ENCODE peak calls at places on chromosomes 3 and 15, in five cellular contexts. I, Y, R, O and F are unnamed samples.
A peak's percentile ranks its signal among the peaks of the same experiment; 100 is the strongest.

GRCh38 chr3:120100711-120101110 is 6.5 kb upstream of the GSK3B start:
- DNase-seq in I (no peak), Y (no peak), R (peak; percentile 64), O (peak; percentile 48), F (no peak)

GRCh38 chr3:196903740-196904139 is 36.0 kb downstream of the SENP5 start:
- DNase-seq in I (no peak), Y (no peak), R (no peak), O (no peak), F (no peak)

GRCh38 chr15:81296673-81297072 is 27.3 kb downstream of the STARD5 start:
- DNase-seq in I (no peak), Y (no peak), R (no peak), O (no peak), F (no peak)

GRCh38 chr3:125140817-125141595 is 71.5 kb downstream of the SLC12A8 start:
- DNase-seq in I (no peak), Y (no peak), R (peak; percentile 30), O (no peak), F (no peak)

GRCh38 chr3:4885322-4885721 is 93.9 kb upstream of the BHLHE40 start:
- DNase-seq in I (no peak), Y (no peak), R (peak; percentile 89), O (peak; percentile 87), F (no peak)

GRCh38 chr15:65302061-65302460 is 2.4 kb upstream of the RNU5B-1 start:
- DNase-seq in I (no peak), Y (no peak), R (no peak), O (no peak), F (no peak)

GRCh38 chr3:38599886-38600285 is 49.6 kb downstream of the SCN5A start:
- DNase-seq in I (no peak), Y (no peak), R (no peak), O (no peak), F (no peak)

GRCh38 chr3:111986800-111987199 is 8.0 kb downstream of the ABHD10 start:
- DNase-seq in I (no peak), Y (no peak), R (no peak), O (no peak), F (no peak)

GRCh38 chr15:42315435-42316020 is 42.3 kb upstream of the TMEM87A start:
- DNase-seq in I (no peak), Y (no peak), R (no peak), O (no peak), F (no peak)

GRCh38 chr3:24272875-24273274 is 221.8 kb downstream of the THRB start:
- DNase-seq in I (no peak), Y (no peak), R (peak; percentile 49), O (peak; percentile 43), F (peak; percentile 86)

GRCh38 chr3:159418571-159419526 is 569.8 kb upstream of the IL12A start:
- DNase-seq in I (no peak), Y (no peak), R (peak; percentile 70), O (peak; percentile 55), F (peak; percentile 91)

GRCh38 chr15:26521142-26521541 is 251.7 kb downstream of the GABRB3 start:
- DNase-seq in I (no peak), Y (no peak), R (no peak), O (no peak), F (no peak)

GRCh38 chr3:112643621-112644236 is 2.8 kb upstream of the CCDC80 start:
- DNase-seq in I (no peak), Y (no peak), R (no peak), O (no peak), F (no peak)

GRCh38 chr3:8988791-8989558 is 25.7 kb upstream of the RAD18 start:
- DNase-seq in I (no peak), Y (no peak), R (no peak), O (no peak), F (no peak)

GRCh38 chr3:156533205-156533604 is 21.7 kb downstream of the SSR3 start:
- DNase-seq in I (no peak), Y (no peak), R (peak; percentile 54), O (peak; percentile 42), F (no peak)

GRCh38 chr3:64300790-64301423 is 75.6 kb upstream of the PRICKLE2 start:
- DNase-seq in I (no peak), Y (no peak), R (peak; percentile 90), O (peak; percentile 91), F (no peak)

GRCh38 chr15:75923756-75924155 is 20.1 kb downstream of the FBXO22 start:
- DNase-seq in I (no peak), Y (no peak), R (no peak), O (no peak), F (no peak)

GRCh38 chr15:34206016-34206415 is 3.9 kb downstream of the KATNBL1 start:
- DNase-seq in I (no peak), Y (peak; percentile 38), R (peak; percentile 78), O (peak; percentile 64), F (no peak)

GRCh38 chr3:134426660-134427181 is 52.5 kb upstream of the AMOTL2 start:
- DNase-seq in I (no peak), Y (no peak), R (peak; percentile 94), O (peak; percentile 94), F (no peak)

GRCh38 chr3:98731138-98731537 is 32.0 kb upstream of the ST3GAL6 start:
- DNase-seq in I (no peak), Y (no peak), R (no peak), O (no peak), F (no peak)

GRCh38 chr3:12719984-12720656 is 38.9 kb downstream of the TMEM40 start:
- DNase-seq in I (peak; percentile 72), Y (no peak), R (peak; percentile 77), O (peak; percentile 67), F (peak; percentile 80)

GRCh38 chr3:12722205-12722604 is 36.9 kb downstream of the TMEM40 start:
- DNase-seq in I (no peak), Y (no peak), R (no peak), O (no peak), F (no peak)

GRCh38 chr3:12714278-12714677 is 44.8 kb downstream of the TMEM40 start:
- DNase-seq in I (no peak), Y (no peak), R (no peak), O (no peak), F (no peak)

GRCh38 chr3:12719541-12719940 is 39.5 kb downstream of the TMEM40 start:
- DNase-seq in I (no peak), Y (no peak), R (no peak), O (no peak), F (no peak)

GRCh38 chr3:12716605-12717121 is 42.4 kb downstream of the TMEM40 start:
- DNase-seq in I (no peak), Y (no peak), R (peak; percentile 67), O (peak; percentile 62), F (no peak)
- H2AFZ ChIP-seq in I (peak overlapping the region; percentile 40), Y (peak overlapping the region; percentile 26), R (no peak overlapping the region), O (no peak overlapping the region), F (no peak overlapping the region)

GRCh38 chr3:150921207-150921606 is 16.0 kb upstream of the MINDY4B start:
- DNase-seq in I (no peak), Y (no peak), R (no peak), O (no peak), F (no peak)
- H2AFZ ChIP-seq in I (no peak overlapping the region), Y (no peak overlapping the region), R (no peak overlapping the region), O (no peak overlapping the region), F (no peak overlapping the region)

GRCh38 chr3:109187390-109187789 is 50.9 kb downstream of the C3orf85 start:
- DNase-seq in I (no peak), Y (no peak), R (no peak), O (no peak), F (no peak)

GRCh38 chr3:109184726-109185125 is 48.2 kb downstream of the C3orf85 start:
- DNase-seq in I (no peak), Y (no peak), R (no peak), O (no peak), F (no peak)

GRCh38 chr3:109191431-109191830 is 54.9 kb downstream of the C3orf85 start:
- DNase-seq in I (no peak), Y (no peak), R (peak; percentile 47), O (peak; percentile 23), F (no peak)

GRCh38 chr3:109188726-109189125 is 52.2 kb downstream of the C3orf85 start:
- DNase-seq in I (no peak), Y (no peak), R (no peak), O (no peak), F (no peak)
- H2AFZ ChIP-seq in I (peak overlapping the region; percentile 83), Y (no peak overlapping the region), R (no peak overlapping the region), O (peak overlapping the region; percentile 41), F (no peak overlapping the region)

DNA sequence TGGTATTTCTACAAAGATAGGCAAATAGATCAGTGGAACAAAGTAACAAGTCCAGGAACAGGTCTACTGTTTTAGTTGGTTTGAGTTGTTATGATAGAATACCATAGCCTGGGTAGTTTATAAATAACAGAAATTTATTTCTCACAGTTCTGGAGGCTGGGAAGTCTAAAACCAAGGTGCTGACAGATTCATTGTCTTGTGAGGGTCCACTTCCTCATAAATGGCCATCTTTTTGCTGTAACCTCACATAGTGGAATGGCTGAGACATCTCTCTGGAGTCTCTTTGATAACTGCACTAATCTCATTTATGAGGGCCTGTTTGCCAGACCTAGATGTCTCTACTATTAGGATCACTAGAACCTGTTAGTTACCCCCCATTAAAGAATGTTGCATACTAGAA is 152.3 kb upstream of the MYRIP start:
- DNase-seq in I (no peak), Y (no peak), R (no peak), O (no peak), F (no peak)
- H2AFZ ChIP-seq in I (no peak overlapping the region), Y (no peak overlapping the region), R (no peak overlapping the region), O (no peak overlapping the region), F (no peak overlapping the region)

DNA sequence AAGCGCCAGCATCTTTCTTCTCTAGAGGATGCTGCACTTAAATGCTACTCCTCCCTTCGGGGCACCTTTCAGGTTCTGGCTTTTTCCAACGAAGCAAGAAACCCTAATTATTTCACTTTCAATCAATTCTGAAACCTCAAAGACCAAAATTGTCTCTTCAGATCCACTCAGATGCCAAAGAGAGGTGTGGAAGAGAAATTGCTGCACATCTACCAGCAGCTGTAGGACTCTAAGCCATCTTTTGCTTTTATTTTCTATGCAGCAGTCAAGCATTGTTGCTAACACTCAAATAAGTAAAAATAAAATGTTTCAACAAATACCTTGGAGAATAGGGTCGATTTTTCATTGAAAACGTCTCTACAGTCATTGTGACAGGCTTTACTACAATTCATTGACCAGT is 66.3 kb upstream of the CFAP20DC start:
- DNase-seq in I (no peak), Y (no peak), R (no peak), O (no peak), F (no peak)
- H2AFZ ChIP-seq in I (peak overlapping the region; percentile 60), Y (no peak overlapping the region), R (no peak overlapping the region), O (no peak overlapping the region), F (no peak overlapping the region)

GRCh38 chr15:66876731-66877545 is 174.9 kb downstream of the SMAD6 start:
- DNase-seq in I (no peak), Y (no peak), R (no peak), O (no peak), F (no peak)

GRCh38 chr15:66876423-66876730 is 174.3 kb downstream of the SMAD6 start:
- DNase-seq in I (no peak), Y (no peak), R (no peak), O (no peak), F (no peak)

GRCh38 chr15:66878761-66879160 is 176.7 kb downstream of the SMAD6 start:
- DNase-seq in I (no peak), Y (no peak), R (no peak), O (no peak), F (no peak)

GRCh38 chr15:66879511-66879910 is 177.5 kb downstream of the SMAD6 start:
- DNase-seq in I (no peak), Y (no peak), R (no peak), O (no peak), F (no peak)

GRCh38 chr15:66877558-66878285 is 175.7 kb downstream of the SMAD6 start:
- DNase-seq in I (no peak), Y (no peak), R (no peak), O (no peak), F (no peak)
- H2AFZ ChIP-seq in I (peak overlapping the region; percentile 27), Y (no peak overlapping the region), R (no peak overlapping the region), O (no peak overlapping the region), F (no peak overlapping the region)